ENCODE peak calls at places on chromosomes 12 and 14, in four cellular contexts. A is GM10248, S is progenitor cell of endocrine pancreas, D is ascending aorta. K is an unnamed sample.

GRCh38 chr12:104756901-104757300 is 201.2 kb downstream of the SLC41A2 start:
- DNase-seq in A (no peak), D (no peak), S (no peak), K (no peak)

GRCh38 chr12:105192624-105193225 is 43.2 kb downstream of the APPL2 start:
- DNase-seq in D (no peak), S (no peak), A (no peak), K (no peak)

GRCh38 chr14:32226051-32226450 is 23.0 kb upstream of the RNU6-8 start:
- DNase-seq in S (no peak), D (no peak), A (no peak), K (no peak)

GRCh38 chr12:67280572-67280971 is 11.4 kb downstream of the CAND1 start:
- DNase-seq in A (no peak), S (no peak), D (no peak), K (no peak)

GRCh38 chr14:92702441-92702918 is 45.9 kb downstream of the LGMN start:
- DNase-seq in D (no peak), S (no peak), A (no peak), K (no peak)

GRCh38 chr14:50590464-50590863 is 30.5 kb downstream of the ATL1 start:
- DNase-seq in A (no peak), S (no peak), D (no peak), K (no peak)

GRCh38 chr12:116395381-116395780 is 117.9 kb upstream of the MED13L start:
- DNase-seq in A (no peak), D (no peak), S (no peak), K (no peak)

GRCh38 chr12:56115329-56115728 is 1.1 kb upstream of the RPL41 start:
- DNase-seq in D (no peak), S (no peak), A (no peak), K (no peak)

GRCh38 chr14:61558271-61558670 is 137.0 kb upstream of the HIF1A start:
- DNase-seq in S (no peak), A (no peak), D (no peak), K (no peak)

GRCh38 chr14:76904740-76905569 is 78.7 kb downstream of the LRRC74A start:
- DNase-seq in D (peak; percentile 64), S (no peak), A (peak; percentile 75), K (no peak)

GRCh38 chr12:66149702-66150398 is 19.3 kb upstream of the LLPH start:
- DNase-seq in A (no peak), D (no peak), S (no peak), K (no peak)

GRCh38 chr14:29738056-29738455 is 189.6 kb downstream of the PRKD1 start:
- DNase-seq in S (no peak), A (no peak), D (no peak), K (no peak)

GRCh38 chr14:54549862-54550261 is 17.1 kb upstream of the SAMD4A start:
- DNase-seq in D (no peak), S (no peak), A (no peak), K (no peak)

GRCh38 chr14:85549697-85550096 is 19.8 kb downstream of the FLRT2 start:
- DNase-seq in A (no peak), S (no peak), D (no peak), K (no peak)

GRCh38 chr14:93231129-93231979 is 24.3 kb downstream of the UBR7 start:
- DNase-seq in A (peak; percentile 39), D (no peak), S (no peak), K (no peak)

GRCh38 chr12:86229772-86230171 is 26.4 kb downstream of the MGAT4C start:
- DNase-seq in A (no peak), S (no peak), D (no peak), K (no peak)

GRCh38 chr12:90622431-90622830 is 332.5 kb downstream of the CCER1 start:
- DNase-seq in S (no peak), A (no peak), D (no peak), K (no peak)

GRCh38 chr14:35712466-35712865 is 96.6 kb downstream of the RALGAPA1 start:
- DNase-seq in A (no peak), S (no peak), D (no peak), K (no peak)

GRCh38 chr14:72692678-72693077 is 201.2 kb downstream of the DPF3 start:
- DNase-seq in D (no peak), A (no peak), S (peak; percentile 18), K (no peak)

GRCh38 chr14:35808076-35808657 is 928 bp downstream of the RALGAPA1 start:
- DNase-seq in A (peak; percentile 23), D (no peak), S (no peak), K (no peak)

GRCh38 chr14:51581017-51581881 is 70.5 kb upstream of the FRMD6 start:
- DNase-seq in D (no peak), A (no peak), S (no peak), K (no peak)

GRCh38 chr14:39016733-39017095 is 86.3 kb downstream of the SEC23A start:
- DNase-seq in A (no peak), D (no peak), S (no peak), K (no peak)

GRCh38 chr12:82300611-82301010 is 57.6 kb downstream of the CCDC59 start:
- DNase-seq in D (no peak), A (no peak), S (no peak), K (no peak)

GRCh38 chr14:101716956-101717662 is 44.4 kb upstream of the PPP2R5C start:
- DNase-seq in A (no peak), D (no peak), S (no peak), K (no peak)

GRCh38 chr14:55512421-55512820 is 67.6 kb upstream of the KTN1 start:
- DNase-seq in S (no peak), D (no peak), A (no peak), K (no peak)

GRCh38 chr12:120903382-120903817 is 758 bp downstream of the SPPL3 start:
- DNase-seq in A (peak; percentile 80), D (no peak), S (peak; percentile 33), K (no peak)

GRCh38 chr12:120901818-120902217 is 2.3 kb downstream of the SPPL3 start:
- DNase-seq in D (no peak), S (no peak), A (peak; percentile 29), K (no peak)

GRCh38 chr12:120905856-120906384 is 1.8 kb upstream of the SPPL3 start:
- DNase-seq in D (no peak), A (no peak), S (no peak), K (no peak)

GRCh38 chr12:120902846-120903381 is 1.2 kb downstream of the SPPL3 start:
- DNase-seq in S (no peak), A (no peak), D (no peak), K (no peak)

GRCh38 chr12:120903818-120904773 is at the start of gene SPPL3:
- DNase-seq in D (peak; percentile 62), A (peak; percentile 96), S (peak; percentile 92), K (peak; percentile 59)
- TF ChIP-seq CTCF in D (no peak), A (peak; percentile 44), S (no peak), K (no peak)

GRCh38 chr12:26017484-26018211 is 59.2 kb downstream of the RASSF8 start:
- DNase-seq in S (no peak), D (no peak), A (peak; percentile 33), K (no peak)
- TF ChIP-seq CTCF in S (peak; percentile 78), D (peak; percentile 73), A (peak; percentile 49), K (no peak)

GRCh38 chr14:37625597-37626595 is 30.5 kb downstream of the TTC6 start:
- DNase-seq in D (no peak), S (no peak), A (no peak), K (no peak)
- TF ChIP-seq CTCF in D (no peak), S (no peak), A (no peak), K (no peak)

GRCh38 chr12:71896171-71896570 is 42.5 kb upstream of the TPH2 start:
- DNase-seq in D (no peak), S (no peak), A (no peak), K (no peak)

GRCh38 chr12:71904629-71905028 is 34.0 kb upstream of the TPH2 start:
- DNase-seq in D (no peak), S (no peak), A (no peak), K (no peak)

GRCh38 chr12:71900091-71900490 is 38.6 kb upstream of the TPH2 start:
- DNase-seq in A (no peak), S (no peak), D (no peak), K (no peak)
- TF ChIP-seq CTCF in A (no peak), S (peak; percentile 11), D (peak; percentile 17), K (no peak)

GRCh38 chr14:87600236-87600635 is 392.7 kb downstream of the GALC start:
- DNase-seq in A (no peak), S (no peak), D (no peak), K (no peak)

GRCh38 chr14:87601011-87601410 is 392.0 kb downstream of the GALC start:
- DNase-seq in D (no peak), A (no peak), S (no peak), K (no peak)
- TF ChIP-seq CTCF in D (no peak), A (no peak), S (no peak), K (no peak)

K was measured in esophagus squamous epithelium.